ENCODE peak calls at places on chromosomes 3 and 15, in five cellular contexts. G is GM10248, Y is AG08396, J is EH, X is kidney tubule cell. V is an unnamed sample.

GRCh38 chr15:73319460-73320245 is 49.1 kb downstream of the HCN4 start:
- DNase-seq in G (no peak), Y (no peak), J (no peak), X (no peak), V (no peak)

GRCh38 chr3:11455977-11456376 is 183.8 kb downstream of the ATG7 start:
- DNase-seq in G (no peak), Y (no peak), J (peak; percentile 90), X (no peak), V (peak; percentile 88)

GRCh38 chr3:36175916-36176461 is 204.3 kb upstream of the STAC start:
- DNase-seq in G (no peak), Y (no peak), J (no peak), X (no peak), V (no peak)

GRCh38 chr3:39260957-39261356 is 18.9 kb downstream of the CX3CR1 start:
- DNase-seq in G (peak; percentile 46), Y (peak; percentile 87), J (peak; percentile 89), X (peak; percentile 76), V (peak; percentile 93)

GRCh38 chr3:30894521-30895289 is at the start of gene GADL1:
- DNase-seq in G (no peak), Y (peak; percentile 45), J (peak; percentile 31), X (peak; percentile 21), V (peak; percentile 10)

GRCh38 chr15:71201471-71201870 is 86.2 kb downstream of the THSD4 start:
- DNase-seq in G (no peak), Y (no peak), J (peak; percentile 7), X (no peak), V (peak; percentile 45)

GRCh38 chr3:52055537-52056351 is 627 bp downstream of the DUSP7 start:
- DNase-seq in G (peak; percentile 52), Y (peak; percentile 67), J (peak; percentile 65), X (peak; percentile 61), V (peak; percentile 56)

GRCh38 chr15:77026501-77027110 is 31.7 kb downstream of the PSTPIP1 start:
- DNase-seq in G (no peak), Y (no peak), J (no peak), X (no peak), V (no peak)

GRCh38 chr3:12025584-12025983 is 21.4 kb downstream of the SYN2 start:
- DNase-seq in G (no peak), Y (no peak), J (no peak), X (no peak), V (no peak)

GRCh38 chr3:108305484-108306172 is 9.3 kb downstream of the HHLA2 start:
- DNase-seq in G (no peak), Y (no peak), J (no peak), X (peak; percentile 89), V (no peak)

GRCh38 chr15:85030301-85031049 is 48.8 kb downstream of the PDE8A start:
- DNase-seq in G (no peak), Y (no peak), J (peak; percentile 67), X (peak; percentile 77), V (peak; percentile 34)

GRCh38 chr15:65042776-65043322 is 2.3 kb upstream of the SLC51B start:
- DNase-seq in G (no peak), Y (no peak), J (no peak), X (no peak), V (peak; percentile 19)

GRCh38 chr3:184067573-184068055 is 14.8 kb downstream of the HTR3C start:
- DNase-seq in G (no peak), Y (no peak), J (no peak), X (no peak), V (no peak)

GRCh38 chr3:16670191-16670590 is 65.0 kb upstream of the DAZL start:
- DNase-seq in G (no peak), Y (no peak), J (no peak), X (no peak), V (no peak)

GRCh38 chr3:123522666-123523412 is 62.0 kb downstream of the HACD2 start:
- DNase-seq in G (no peak), Y (no peak), J (no peak), X (no peak), V (no peak)

GRCh38 chr3:102536479-102536878 is 101.7 kb downstream of the ZPLD1 start:
- DNase-seq in G (peak; percentile 17), Y (peak; percentile 21), J (peak; percentile 46), X (peak; percentile 60), V (peak; percentile 46)

GRCh38 chr3:57910988-57911387 is 97.2 kb upstream of the FLNB start:
- DNase-seq in G (no peak), Y (no peak), J (peak; percentile 22), X (peak; percentile 32), V (no peak)

V was measured in fibroblast of villous mesenchyme.